ENCODE peak calls at places on chromosome 18, in four cellular contexts. E, P, B and I are unnamed samples.

GRCh38 chr18:63119647-63120046 is 199.9 kb downstream of the BCL2 start:
- DNase-seq in E (peak), P (no peak), B (peak), I (no peak)

GRCh38 chr18:52582061-52582460 is 242.1 kb downstream of the DCC start:
- DNase-seq in E (no peak), P (no peak), B (no peak), I (no peak)

GRCh38 chr18:10898417-10898974 is 250.9 kb downstream of the PIEZO2 start:
- DNase-seq in E (no peak), P (no peak), B (no peak), I (no peak)

GRCh38 chr18:44537521-44537920 is 143.2 kb upstream of the SETBP1 start:
- DNase-seq in E (no peak), P (no peak), B (no peak), I (no peak)

GRCh38 chr18:45839415-45840395 is 14.2 kb downstream of the SIGLEC15 start:
- DNase-seq in E (peak), P (no peak), B (peak), I (peak)

GRCh38 chr18:22067109-22067508 is 102.3 kb upstream of the GATA6 start:
- DNase-seq in E (no peak), P (no peak), B (no peak), I (no peak)

GRCh38 chr18:70194227-70194890 is 11.1 kb downstream of the RTTN start:
- DNase-seq in E (no peak), P (no peak), B (no peak), I (no peak)

GRCh38 chr18:60372598-60372997 is at the start of gene MC4R:
- DNase-seq in E (peak), P (peak), B (no peak), I (no peak)

GRCh38 chr18:10377956-10378355 is 76.5 kb upstream of the APCDD1 start:
- DNase-seq in E (no peak), P (no peak), B (no peak), I (no peak)

GRCh38 chr18:43277164-43277600 is at the start of gene SYT4:
- DNase-seq in E (peak), P (no peak), B (peak), I (no peak)

GRCh38 chr18:28079883-28080282 is 97.0 kb downstream of the CDH2 start:
- DNase-seq in E (no peak), P (no peak), B (no peak), I (no peak)

GRCh38 chr18:2857491-2858063 is 10.8 kb downstream of the EMILIN2 start:
- DNase-seq in E (peak), P (no peak), B (no peak), I (no peak)

GRCh38 chr18:47254341-47254939 is 3.0 kb upstream of the SKOR2 start:
- DNase-seq in E (peak), P (no peak), B (no peak), I (peak)

GRCh38 chr18:2651981-2652380 is 3.5 kb upstream of the SMCHD1 start:
- DNase-seq in E (no peak), P (no peak), B (no peak), I (no peak)

GRCh38 chr18:7334973-7335568 is 104.2 kb downstream of the LRRC30 start:
- DNase-seq in E (no peak), P (no peak), B (no peak), I (no peak)

GRCh38 chr18:73007195-73007934 is 139.6 kb upstream of the NETO1 start:
- DNase-seq in E (no peak), P (no peak), B (no peak), I (no peak)

GRCh38 chr18:37483984-37484892 is 81.4 kb downstream of the CELF4 start:
- DNase-seq in E (no peak), P (no peak), B (no peak), I (no peak)

GRCh38 chr18:24503182-24503581 is 42.7 kb downstream of the HRH4 start:
- DNase-seq in E (no peak), P (no peak), B (no peak), I (no peak)

GRCh38 chr18:34707670-34708069 is 2.4 kb upstream of the DTNA start:
- DNase-seq in E (peak), P (no peak), B (no peak), I (peak)

GRCh38 chr18:79458131-79458838 is 62.6 kb downstream of the NFATC1 start:
- DNase-seq in E (peak), P (peak), B (no peak), I (no peak)

GRCh38 chr18:79770826-79771225 is 26.9 kb upstream of the KCNG2 start:
- DNase-seq in E (no peak), P (no peak), B (no peak), I (no peak)

GRCh38 chr18:12001400-12001799 is 20.1 kb downstream of the IMPA2 start:
- DNase-seq in E (no peak), P (no peak), B (no peak), I (no peak)
- TF ChIP-seq POLR2A in E (no peak), P (no peak), B (no peak), I (no peak)

GRCh38 chr18:58576641-58577251 is 52.1 kb downstream of the ALPK2 start:
- DNase-seq in E (no peak), P (no peak), B (no peak), I (no peak)
- TF ChIP-seq POLR2A in E (no peak), P (no peak), B (no peak), I (no peak)

GRCh38 chr18:4007846-4008245 is 447.3 kb downstream of the DLGAP1 start:
- DNase-seq in E (no peak), P (no peak), B (no peak), I (no peak)
- TF ChIP-seq POLR2A in E (no peak), P (no peak), B (no peak), I (no peak)

DNA sequence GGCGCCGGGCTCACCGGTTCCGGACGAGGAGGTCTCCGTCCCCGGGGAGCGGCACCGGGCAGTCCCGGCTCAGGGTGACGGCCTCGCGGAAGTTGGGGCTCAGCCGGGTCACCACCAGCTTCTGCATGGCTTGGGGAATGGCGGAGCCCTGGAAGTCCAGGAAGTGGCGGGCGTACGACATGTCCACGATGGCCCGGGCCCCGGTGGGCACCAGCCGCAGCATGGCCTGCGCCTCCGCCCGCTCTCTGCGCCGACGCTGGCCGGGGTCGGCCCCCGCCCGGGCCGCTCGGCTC is 157 bp downstream of the PTGR3 start:
- DNase-seq in E (peak), P (no peak), B (no peak), I (no peak)
- TF ChIP-seq POLR2A in E (no peak), P (no peak), B (peak), I (no peak)

GRCh38 chr18:9330419-9330818 is 4.2 kb upstream of the TWSG1 start:
- DNase-seq in E (no peak), P (no peak), B (no peak), I (no peak)
- TF ChIP-seq POLR2A in E (no peak), P (no peak), B (no peak), I (no peak)

DNA sequence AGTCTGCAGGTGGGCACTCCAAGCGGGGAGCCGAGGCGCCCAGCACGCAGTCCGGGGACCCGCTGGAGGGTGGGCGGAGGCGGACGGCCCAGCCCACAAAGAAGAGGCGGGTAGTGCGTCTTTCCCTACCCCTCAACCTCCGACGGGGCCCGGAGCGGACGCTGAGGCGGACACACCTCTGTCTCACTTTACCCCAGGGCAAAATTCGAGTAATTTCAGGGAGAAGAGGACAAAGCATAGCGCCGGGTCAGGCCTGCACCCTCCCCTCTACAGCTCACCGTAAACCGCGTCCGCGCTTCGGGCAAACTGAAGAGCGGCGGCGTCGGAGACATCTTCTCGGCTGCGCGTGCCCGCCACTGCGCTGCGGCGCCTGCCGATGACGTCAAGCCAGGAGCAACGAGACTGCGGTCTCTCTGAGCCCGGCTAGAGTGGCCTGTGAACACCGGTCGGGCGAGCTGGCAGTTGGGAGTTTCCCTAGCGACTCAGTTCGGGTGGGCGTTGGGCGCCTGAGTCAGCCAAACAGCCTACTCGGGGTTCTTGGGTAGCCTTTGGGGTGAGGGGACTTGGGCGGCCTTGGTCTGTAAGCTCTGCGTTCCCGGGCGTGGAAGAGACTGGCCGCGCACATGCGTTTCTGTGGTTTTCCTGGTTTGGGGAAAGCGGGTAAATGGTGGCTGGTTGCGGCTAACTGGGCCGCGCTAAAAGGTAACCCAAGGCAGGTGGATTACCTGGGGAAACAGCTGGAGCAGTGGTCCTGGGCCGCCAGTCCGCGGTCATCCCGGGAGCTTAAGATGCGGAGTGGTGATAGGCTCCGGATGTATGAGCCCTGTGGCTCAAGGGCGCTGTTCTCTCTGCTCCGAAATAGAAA is at the start of gene THOC1:
- DNase-seq in E (peak), P (peak), B (peak), I (peak)
- TF ChIP-seq POLR2A in E (peak), P (peak), B (peak), I (peak)